ENCODE peak calls at places on chromosomes 1 and 21, in five cellular contexts. One of them, this sample, is unnamed.

GRCh38 chr1:181087400-181087901 is 1.0 kb upstream of the IER5 start:
- DNase-seq in foreskin fibroblast: peak; percentile 18
- DNase-seq in midbrain: no peak
- DNase-seq in AG09309: no peak
- DNase-seq in ovary: no peak
- DNase-seq in this sample: no peak

GRCh38 chr1:87795615-87796337 is 467.1 kb downstream of the LMO4 start:
- DNase-seq in foreskin fibroblast: no peak
- DNase-seq in midbrain: no peak
- DNase-seq in AG09309: no peak
- DNase-seq in ovary: no peak
- DNase-seq in this sample: no peak

GRCh38 chr1:172143384-172144025 is 277.0 kb upstream of the C1orf105 start:
- DNase-seq in foreskin fibroblast: peak; percentile 66
- DNase-seq in midbrain: no peak
- DNase-seq in AG09309: no peak
- DNase-seq in ovary: peak; percentile 43
- DNase-seq in this sample: no peak

GRCh38 chr21:33966324-33966949 is 50.8 kb upstream of the ATP5PO start:
- DNase-seq in foreskin fibroblast: no peak
- DNase-seq in midbrain: no peak
- DNase-seq in AG09309: no peak
- DNase-seq in ovary: no peak
- DNase-seq in this sample: no peak

GRCh38 chr1:226809785-226810571 is 60.4 kb upstream of the PSEN2 start:
- DNase-seq in foreskin fibroblast: peak; percentile 63
- DNase-seq in midbrain: peak; percentile 69
- DNase-seq in AG09309: no peak
- DNase-seq in ovary: no peak
- DNase-seq in this sample: no peak

GRCh38 chr21:17045214-17045835 is 467.5 kb upstream of the CXADR start:
- DNase-seq in foreskin fibroblast: peak; percentile 60
- DNase-seq in midbrain: peak; percentile 3
- DNase-seq in AG09309: no peak
- DNase-seq in ovary: no peak
- DNase-seq in this sample: no peak

GRCh38 chr1:195894411-195894810 is 713.8 kb downstream of the KCNT2 start:
- DNase-seq in foreskin fibroblast: peak; percentile 17
- DNase-seq in midbrain: no peak
- DNase-seq in AG09309: no peak
- DNase-seq in ovary: no peak
- DNase-seq in this sample: no peak

GRCh38 chr1:220878223-220879081 is 791 bp upstream of the HLX start:
- DNase-seq in foreskin fibroblast: no peak
- DNase-seq in midbrain: peak; percentile 21
- DNase-seq in AG09309: no peak
- DNase-seq in ovary: no peak
- DNase-seq in this sample: no peak

GRCh38 chr1:59128784-59129227 is 168.1 kb upstream of the FGGY start:
- DNase-seq in foreskin fibroblast: peak; percentile 64
- DNase-seq in midbrain: no peak
- DNase-seq in AG09309: peak; percentile 40
- DNase-seq in ovary: no peak
- DNase-seq in this sample: no peak

GRCh38 chr1:81921851-81922462 is 121.2 kb downstream of the ADGRL2 start:
- DNase-seq in foreskin fibroblast: peak; percentile 51
- DNase-seq in midbrain: no peak
- DNase-seq in AG09309: no peak
- DNase-seq in ovary: no peak
- DNase-seq in this sample: no peak

GRCh38 chr1:54967372-54967771 is 13.1 kb upstream of the TMEM61 start:
- DNase-seq in foreskin fibroblast: peak; percentile 83
- DNase-seq in midbrain: no peak
- DNase-seq in AG09309: no peak
- DNase-seq in ovary: no peak
- DNase-seq in this sample: no peak

GRCh38 chr1:231606712-231607111 is 19.9 kb upstream of the DISC1 start:
- DNase-seq in foreskin fibroblast: peak; percentile 50
- DNase-seq in midbrain: no peak
- DNase-seq in AG09309: no peak
- DNase-seq in ovary: no peak
- DNase-seq in this sample: no peak

GRCh38 chr21:32278518-32279376 is at the start of gene MIS18A:
- DNase-seq in foreskin fibroblast: peak; percentile 98
- DNase-seq in midbrain: peak; percentile 93
- DNase-seq in AG09309: peak; percentile 80
- DNase-seq in ovary: peak; percentile 97
- DNase-seq in this sample: peak; percentile 67

GRCh38 chr1:160416369-160416768 is 16.0 kb downstream of the VANGL2 start:
- DNase-seq in foreskin fibroblast: peak; percentile 52
- DNase-seq in midbrain: no peak
- DNase-seq in AG09309: no peak
- DNase-seq in ovary: no peak
- DNase-seq in this sample: no peak

GRCh38 chr1:240522122-240522822 is 89.7 kb downstream of the GREM2 start:
- DNase-seq in foreskin fibroblast: no peak
- DNase-seq in midbrain: no peak
- DNase-seq in AG09309: no peak
- DNase-seq in ovary: no peak
- DNase-seq in this sample: no peak

GRCh38 chr1:184802739-184803492 is 48.3 kb upstream of the EDEM3 start:
- DNase-seq in foreskin fibroblast: peak; percentile 80
- DNase-seq in midbrain: no peak
- DNase-seq in AG09309: no peak
- DNase-seq in ovary: no peak
- DNase-seq in this sample: no peak

GRCh38 chr1:228081144-228081543 is 1.4 kb upstream of the ARF1 start:
- DNase-seq in foreskin fibroblast: no peak
- DNase-seq in midbrain: no peak
- DNase-seq in AG09309: no peak
- DNase-seq in ovary: no peak
- DNase-seq in this sample: no peak

GRCh38 chr1:34610063-34610462 is 144.8 kb upstream of the GJB5 start:
- DNase-seq in foreskin fibroblast: no peak
- DNase-seq in midbrain: no peak
- DNase-seq in AG09309: no peak
- DNase-seq in ovary: no peak
- DNase-seq in this sample: no peak

GRCh38 chr1:23083714-23084480 is 64.6 kb downstream of the KDM1A start:
- DNase-seq in foreskin fibroblast: no peak
- DNase-seq in midbrain: no peak
- DNase-seq in AG09309: no peak
- DNase-seq in ovary: peak; percentile 46
- DNase-seq in this sample: no peak

GRCh38 chr21:35265170-35265877 is 216.2 kb upstream of the RUNX1 start:
- DNase-seq in foreskin fibroblast: peak; percentile 78
- DNase-seq in midbrain: no peak
- DNase-seq in AG09309: no peak
- DNase-seq in ovary: no peak
- DNase-seq in this sample: peak; percentile 53

GRCh38 chr21:38780879-38781278 is 24.9 kb upstream of the ETS2 start:
- DNase-seq in foreskin fibroblast: no peak
- DNase-seq in midbrain: no peak
- DNase-seq in AG09309: no peak
- DNase-seq in ovary: no peak
- DNase-seq in this sample: no peak

GRCh38 chr21:37087188-37087587 is 14.1 kb downstream of the TTC3 start:
- DNase-seq in foreskin fibroblast: peak; percentile 82
- DNase-seq in midbrain: peak; percentile 40
- DNase-seq in AG09309: peak; percentile 24
- DNase-seq in ovary: no peak
- DNase-seq in this sample: no peak

GRCh38 chr1:89525169-89525855 is 683 bp downstream of the LRRC8B start:
- DNase-seq in foreskin fibroblast: peak; percentile 29
- DNase-seq in midbrain: peak; percentile 14
- DNase-seq in AG09309: no peak
- DNase-seq in ovary: peak; percentile 36
- DNase-seq in this sample: no peak

GRCh38 chr1:219293440-219293839 is 119.8 kb downstream of the LYPLAL1 start:
- DNase-seq in foreskin fibroblast: peak; percentile 67
- DNase-seq in midbrain: no peak
- DNase-seq in AG09309: no peak
- DNase-seq in ovary: no peak
- DNase-seq in this sample: no peak

GRCh38 chr1:165858364-165858823 is 31.0 kb downstream of the UCK2 start:
- DNase-seq in foreskin fibroblast: no peak
- DNase-seq in midbrain: no peak
- DNase-seq in AG09309: no peak
- DNase-seq in ovary: no peak
- DNase-seq in this sample: no peak

GRCh38 chr1:53526451-53527101 is 67.4 kb downstream of the DMRTB1 start:
- DNase-seq in foreskin fibroblast: peak; percentile 92
- DNase-seq in midbrain: no peak
- DNase-seq in AG09309: peak; percentile 27
- DNase-seq in ovary: peak; percentile 30
- DNase-seq in this sample: no peak

GRCh38 chr1:26361605-26362122 is 7.7 kb upstream of the CRYBG2 start:
- DNase-seq in foreskin fibroblast: no peak
- DNase-seq in midbrain: no peak
- DNase-seq in AG09309: no peak
- DNase-seq in ovary: no peak
- DNase-seq in this sample: no peak

GRCh38 chr1:221022331-221022730 is 143.1 kb downstream of the HLX start:
- DNase-seq in foreskin fibroblast: peak; percentile 15
- DNase-seq in midbrain: no peak
- DNase-seq in AG09309: no peak
- DNase-seq in ovary: no peak
- DNase-seq in this sample: no peak

GRCh38 chr1:29854700-29855276 is 618.5 kb downstream of the PTPRU start:
- DNase-seq in foreskin fibroblast: no peak
- DNase-seq in midbrain: no peak
- DNase-seq in AG09309: no peak
- DNase-seq in ovary: no peak
- DNase-seq in this sample: no peak

GRCh38 chr1:30043256-30043655 is 680.1 kb downstream of the MATN1 start:
- DNase-seq in foreskin fibroblast: no peak
- DNase-seq in midbrain: no peak
- DNase-seq in AG09309: no peak
- DNase-seq in ovary: no peak
- DNase-seq in this sample: no peak

GRCh38 chr1:220043646-220044045 is 2.7 kb downstream of the EPRS1 start:
- DNase-seq in foreskin fibroblast: no peak
- DNase-seq in midbrain: no peak
- DNase-seq in AG09309: no peak
- DNase-seq in ovary: no peak
- DNase-seq in this sample: no peak

GRCh38 chr1:6084781-6085495 is 39.2 kb downstream of the KCNAB2 start:
- DNase-seq in foreskin fibroblast: no peak
- DNase-seq in midbrain: no peak
- DNase-seq in AG09309: no peak
- DNase-seq in ovary: no peak
- DNase-seq in this sample: no peak

GRCh38 chr1:32246888-32247273 is at the start of gene FAM167B:
- DNase-seq in foreskin fibroblast: peak; percentile 91
- DNase-seq in midbrain: no peak
- DNase-seq in AG09309: peak; percentile 80
- DNase-seq in ovary: peak; percentile 49
- DNase-seq in this sample: no peak

GRCh38 chr1:160834945-160835565 is 27.6 kb downstream of the CD244 start:
- DNase-seq in foreskin fibroblast: peak; percentile 69
- DNase-seq in midbrain: peak; percentile 13
- DNase-seq in AG09309: no peak
- DNase-seq in ovary: peak; percentile 42
- DNase-seq in this sample: no peak

GRCh38 chr1:206582537-206583460 is 29.5 kb downstream of the EIF2D start:
- DNase-seq in foreskin fibroblast: no peak
- DNase-seq in midbrain: no peak
- DNase-seq in AG09309: no peak
- DNase-seq in ovary: no peak
- DNase-seq in this sample: no peak